ENCODE peak calls at places on chromosome 21, in six cellular contexts. I is WTC11; F is kidney glomerular epithelial cell; K is stimulated activated CD8-positive, alpha-beta memory T cell treated with anti-CD3 and anti-CD28 coated beads, Interleukin-2, amount 100 ng/mL, for 48 hours; D is Calu3; N is glutamatergic neuron. H is an unnamed sample.

GRCh38 chr21:42666023-42666747 is 12.8 kb downstream of the PDE9A start:
- DNase-seq in N (no peak), K (no peak), F (no peak), I (peak), D (peak), H (no peak)

GRCh38 chr21:45032977-45033705 is 41.2 kb upstream of the ADARB1 start:
- DNase-seq in F (no peak), D (no peak), I (no peak), N (no peak), K (no peak), H (no peak)

GRCh38 chr21:38784458-38785266 is 21.1 kb upstream of the ETS2 start:
- DNase-seq in F (no peak), N (no peak), D (no peak), I (no peak), K (no peak), H (no peak)

GRCh38 chr21:42596657-42597056 is 56.8 kb upstream of the PDE9A start:
- DNase-seq in N (no peak), I (no peak), D (no peak), K (no peak), F (no peak), H (no peak)

GRCh38 chr21:45129231-45129923 is 55.0 kb downstream of the ADARB1 start:
- DNase-seq in F (peak), K (no peak), N (no peak), D (peak), I (no peak), H (no peak)

GRCh38 chr21:29893687-29894086 is 46.1 kb downstream of the GRIK1 start:
- DNase-seq in K (no peak), D (no peak), I (no peak), F (no peak), N (no peak), H (no peak)

GRCh38 chr21:34185051-34185750 is 111.8 kb downstream of the MRPS6 start:
- DNase-seq in K (no peak), N (peak), I (no peak), F (no peak), D (no peak), H (no peak)

GRCh38 chr21:35868005-35868868 is 192.1 kb downstream of the SETD4 start:
- DNase-seq in N (no peak), F (no peak), D (no peak), K (no peak), I (no peak), H (no peak)

GRCh38 chr21:21179619-21180336 is 181.6 kb downstream of the NCAM2 start:
- DNase-seq in K (no peak), I (no peak), D (no peak), N (no peak), F (no peak), H (no peak)

GRCh38 chr21:41895643-41896493 is 16.7 kb upstream of the PRDM15 start:
- DNase-seq in I (peak), D (no peak), N (no peak), F (no peak), K (no peak), H (no peak)

GRCh38 chr21:29394051-29394450 is 95.3 kb downstream of the BACH1 start:
- DNase-seq in F (no peak), K (no peak), N (no peak), D (no peak), I (no peak), H (no peak)

GRCh38 chr21:41768371-41769042 is 1.7 kb upstream of the RIPK4 start:
- DNase-seq in K (no peak), I (peak), D (peak), N (no peak), F (peak), H (no peak)

GRCh38 chr21:31132574-31133242 is 94.4 kb upstream of the KRTAP19-8 start:
- DNase-seq in D (no peak), N (no peak), F (no peak), I (no peak), K (peak), H (no peak)

GRCh38 chr21:45981641-45982255 is at the start of gene COL6A1:
- DNase-seq in F (no peak), D (peak), N (peak), I (peak), K (no peak), H (no peak)

GRCh38 chr21:34180826-34181359 is 107.5 kb downstream of the MRPS6 start:
- DNase-seq in N (no peak), I (no peak), K (no peak), D (no peak), F (no peak), H (no peak)

GRCh38 chr21:44722701-44723100 is 11.3 kb upstream of the TSPEAR start:
- DNase-seq in I (no peak), N (no peak), D (no peak), F (no peak), K (no peak), H (no peak)

GRCh38 chr21:43757601-43758000 is 18.5 kb downstream of the CSTB start:
- DNase-seq in D (no peak), I (no peak), K (no peak), F (no peak), N (no peak), H (no peak)

GRCh38 chr21:37668462-37669239 is 247.6 kb downstream of the KCNJ6 start:
- DNase-seq in F (no peak), N (no peak), K (no peak), I (no peak), D (no peak), H (no peak)

GRCh38 chr21:31282095-31282709 is 61.9 kb downstream of the TIAM1 start:
- DNase-seq in D (no peak), N (no peak), F (peak), I (no peak), K (no peak), H (no peak)

GRCh38 chr21:18168108-18168507 is 76.5 kb upstream of the CHODL start:
- DNase-seq in K (no peak), D (no peak), N (no peak), F (no peak), I (no peak), H (no peak)

GRCh38 chr21:34857874-34858273 is 189.1 kb downstream of the CLIC6 start:
- DNase-seq in N (no peak), I (no peak), F (no peak), D (no peak), K (no peak), H (no peak)

GRCh38 chr21:29208666-29209059 is 78.2 kb downstream of the MAP3K7CL start:
- DNase-seq in I (no peak), K (no peak), D (no peak), N (no peak), F (no peak), H (no peak)

GRCh38 chr21:44018813-44019567 is 6.9 kb downstream of the TRAPPC10 start:
- DNase-seq in F (no peak), D (no peak), I (no peak), K (no peak), N (no peak), H (no peak)

GRCh38 chr21:14603202-14603601 is 57.1 kb upstream of the SAMSN1 start:
- DNase-seq in N (no peak), I (no peak), F (peak), D (no peak), K (no peak), H (no peak)

GRCh38 chr21:28827422-28827821 is 165.3 kb downstream of the LTN1 start:
- DNase-seq in F (no peak), N (no peak), I (no peak), K (no peak), D (no peak), H (no peak)

GRCh38 chr21:21003701-21004100 is 5.5 kb downstream of the NCAM2 start:
- DNase-seq in I (peak), D (no peak), K (no peak), N (no peak), F (no peak), H (no peak)

GRCh38 chr21:45286671-45287437 is 841 bp downstream of the POFUT2 start:
- DNase-seq in N (peak), F (no peak), K (no peak), D (no peak), I (peak), H (no peak)

GRCh38 chr21:43834146-43834905 is 30.7 kb upstream of the AGPAT3 start:
- DNase-seq in D (no peak), K (no peak), N (no peak), F (no peak), I (no peak), H (no peak)

GRCh38 chr21:45138199-45139002 is 64.0 kb downstream of the ADARB1 start:
- DNase-seq in D (peak), K (peak), N (peak), I (peak), F (peak), H (no peak)

GRCh38 chr21:34885636-34886553 is 163.2 kb downstream of the RUNX1 start:
- DNase-seq in F (peak), N (no peak), D (no peak), I (peak), K (no peak), H (no peak)

GRCh38 chr21:44846485-44847260 is 26.8 kb downstream of the PTTG1IP start:
- DNase-seq in I (no peak), F (no peak), N (no peak), D (no peak), K (no peak), H (peak)

GRCh38 chr21:34545079-34545884 is 33.3 kb upstream of the KCNE1 start:
- DNase-seq in F (peak), D (peak), I (no peak), K (no peak), N (no peak), H (peak)

GRCh38 chr21:26191609-26192008 is 21.0 kb upstream of the APP start:
- DNase-seq in D (no peak), F (no peak), K (no peak), N (no peak), I (no peak), H (no peak)

GRCh38 chr21:44370771-44371410 is 17.5 kb downstream of the TRPM2 start:
- DNase-seq in K (no peak), N (no peak), I (no peak), D (no peak), F (no peak), H (no peak)

GRCh38 chr21:43362306-43362927 is 64.5 kb downstream of the SIK1 start:
- DNase-seq in K (peak), F (no peak), N (peak), D (no peak), I (peak), H (no peak)

GRCh38 chr21:37829043-37829442 is 87.2 kb downstream of the KCNJ6 start:
- DNase-seq in K (no peak), I (no peak), D (no peak), F (no peak), N (no peak), H (no peak)

GRCh38 chr21:43304206-43304605 is 122.7 kb downstream of the SIK1 start:
- DNase-seq in N (peak), K (no peak), I (no peak), D (no peak), F (no peak), H (no peak)

GRCh38 chr21:40504825-40505224 is 342.1 kb downstream of the DSCAM start:
- DNase-seq in F (no peak), N (no peak), D (no peak), I (no peak), K (no peak), H (no peak)

GRCh38 chr21:34574581-34574980 is 40.3 kb downstream of the RCAN1 start:
- DNase-seq in I (no peak), K (no peak), N (no peak), D (no peak), F (no peak), H (no peak)